ENCODE peak calls at places on chromosomes 13 and 19, in nine cellular contexts. M is heart left ventricle, L is Peyer's patch, F is adrenal gland, E is tibial nerve, S is GM12892, Q is ovary, G is GM12878, K is stomach. T is an unnamed sample.

GRCh38 chr13:43564941-43565340 is 221.8 kb downstream of the ENOX1 start:
- DNase-seq in M (no peak), L (no peak), F (no peak), E (no peak), S (no peak), Q (no peak), G (no peak), K (no peak), T (no peak)

GRCh38 chr19:10096615-10096963 is 5.9 kb downstream of the ANGPTL6 start:
- DNase-seq in M (no peak), L (peak), F (peak), E (no peak), S (no peak), Q (peak), G (no peak), K (no peak), T (no peak)

GRCh38 chr13:43229506-43229905 is 206.1 kb downstream of the DNAJC15 start:
- DNase-seq in M (no peak), L (no peak), F (no peak), E (no peak), S (no peak), Q (no peak), G (no peak), K (no peak), T (no peak)

GRCh38 chr19:34124828-34125227 is 47.5 kb upstream of the LSM14A start:
- DNase-seq in M (no peak), L (no peak), F (no peak), E (no peak), S (no peak), Q (no peak), G (no peak), K (no peak), T (no peak)

GRCh38 chr13:32587774-32588165 is 1.5 kb downstream of the PDS5B start:
- DNase-seq in M (no peak), L (no peak), F (no peak), E (no peak), S (no peak), Q (no peak), G (no peak), K (no peak), T (no peak)

GRCh38 chr13:108597943-108598342 is 31.5 kb upstream of the MYO16 start:
- DNase-seq in M (no peak), L (no peak), F (no peak), E (no peak), S (no peak), Q (no peak), G (no peak), K (no peak), T (no peak)

GRCh38 chr19:40623403-40624239 is 22.5 kb downstream of the LTBP4 start:
- DNase-seq in M (peak), L (peak), F (no peak), E (no peak), S (no peak), Q (no peak), G (no peak), K (no peak), T (peak)

GRCh38 chr19:51141181-51141580 is 920 bp upstream of the SIGLEC7 start:
- DNase-seq in M (no peak), L (no peak), F (no peak), E (no peak), S (no peak), Q (no peak), G (no peak), K (no peak), T (no peak)

GRCh38 chr19:11100064-11100463 is 10.8 kb downstream of the LDLR start:
- DNase-seq in M (no peak), L (no peak), F (no peak), E (no peak), S (no peak), Q (no peak), G (no peak), K (no peak), T (no peak)

GRCh38 chr19:13764821-13765394 is 586 bp downstream of the MRI1 start:
- DNase-seq in M (no peak), L (no peak), F (no peak), E (no peak), S (no peak), Q (peak), G (no peak), K (peak), T (no peak)

GRCh38 chr13:106145997-106146864 is 389.2 kb downstream of the EFNB2 start:
- DNase-seq in M (no peak), L (no peak), F (no peak), E (no peak), S (no peak), Q (no peak), G (no peak), K (no peak), T (no peak)

GRCh38 chr19:8075158-8076086 is 22.9 kb downstream of the CCL25 start:
- DNase-seq in M (no peak), L (no peak), F (no peak), E (no peak), S (no peak), Q (no peak), G (no peak), K (no peak), T (no peak)

GRCh38 chr19:58181902-58182576 is 822 bp upstream of the ZNF274 start:
- DNase-seq in M (no peak), L (no peak), F (peak), E (peak), S (no peak), Q (peak), G (no peak), K (peak), T (peak)

GRCh38 chr19:45440873-45441654 is 17.3 kb upstream of the ERCC1 start:
- DNase-seq in M (no peak), L (no peak), F (no peak), E (no peak), S (no peak), Q (no peak), G (no peak), K (no peak), T (no peak)

GRCh38 chr19:47018923-47019322 is 714 bp upstream of the NPAS1 start:
- DNase-seq in M (no peak), L (no peak), F (no peak), E (no peak), S (no peak), Q (no peak), G (no peak), K (no peak), T (no peak)

GRCh38 chr19:41997121-41997850 is 3.3 kb upstream of the ATP1A3 start:
- DNase-seq in M (no peak), L (no peak), F (peak), E (no peak), S (peak), Q (no peak), G (no peak), K (peak), T (peak)

GRCh38 chr19:511101-511841 is 4.0 kb downstream of the TPGS1 start:
- DNase-seq in M (no peak), L (peak), F (peak), E (no peak), S (no peak), Q (no peak), G (no peak), K (peak), T (no peak)

GRCh38 chr13:110589991-110590390 is 25.4 kb upstream of the NAXD start:
- DNase-seq in M (no peak), L (no peak), F (no peak), E (no peak), S (no peak), Q (no peak), G (no peak), K (no peak), T (no peak)

GRCh38 chr13:20375871-20376270 is 143.8 kb upstream of the GJB6 start:
- DNase-seq in M (no peak), L (no peak), F (no peak), E (no peak), S (no peak), Q (no peak), G (no peak), K (no peak), T (no peak)

GRCh38 chr19:38661166-38661565 is 13.7 kb downstream of the ACTN4 start:
- DNase-seq in M (no peak), L (no peak), F (no peak), E (no peak), S (no peak), Q (no peak), G (no peak), K (no peak), T (no peak)

GRCh38 chr19:10026744-10027143 is 13.5 kb downstream of the RDH8 start:
- DNase-seq in M (no peak), L (no peak), F (no peak), E (no peak), S (no peak), Q (no peak), G (no peak), K (no peak), T (no peak)

GRCh38 chr19:20359933-20360720 is 193.1 kb downstream of the ZNF486 start:
- DNase-seq in M (no peak), L (no peak), F (no peak), E (no peak), S (no peak), Q (no peak), G (no peak), K (no peak), T (no peak)

GRCh38 chr19:3083964-3084363 is 10.2 kb upstream of the GNA11 start:
- DNase-seq in M (no peak), L (no peak), F (no peak), E (no peak), S (no peak), Q (no peak), G (no peak), K (no peak), T (no peak)

GRCh38 chr13:21871919-21872318 is 201.0 kb downstream of the FGF9 start:
- DNase-seq in M (no peak), L (no peak), F (no peak), E (no peak), S (no peak), Q (no peak), G (no peak), K (no peak), T (no peak)

GRCh38 chr13:63636231-63636993 is 2220.8 kb upstream of the PCDH20 start:
- DNase-seq in M (no peak), L (no peak), F (no peak), E (no peak), S (no peak), Q (no peak), G (peak), K (no peak), T (no peak)

GRCh38 chr19:11423804-11424318 is 4.7 kb upstream of the RGL3 start:
- DNase-seq in M (no peak), L (no peak), F (peak), E (no peak), S (no peak), Q (no peak), G (no peak), K (no peak), T (no peak)

GRCh38 chr13:91400094-91400462 is 1.7 kb downstream of the GPC5 start:
- DNase-seq in M (no peak), L (no peak), F (no peak), E (no peak), S (no peak), Q (no peak), G (no peak), K (no peak), T (no peak)

GRCh38 chr13:91401916-91402315 is 3.5 kb downstream of the GPC5 start:
- DNase-seq in M (no peak), L (no peak), F (no peak), E (no peak), S (no peak), Q (no peak), G (no peak), K (no peak), T (no peak)

GRCh38 chr13:91399189-91400093 is 1.0 kb downstream of the GPC5 start:
- DNase-seq in M (peak), L (no peak), F (no peak), E (no peak), S (no peak), Q (no peak), G (no peak), K (no peak), T (no peak)

GRCh38 chr13:91398413-91399188 is at the start of gene GPC5:
- DNase-seq in M (peak), L (peak), F (peak), E (peak), S (peak), Q (peak), G (no peak), K (peak), T (peak)

DNA sequence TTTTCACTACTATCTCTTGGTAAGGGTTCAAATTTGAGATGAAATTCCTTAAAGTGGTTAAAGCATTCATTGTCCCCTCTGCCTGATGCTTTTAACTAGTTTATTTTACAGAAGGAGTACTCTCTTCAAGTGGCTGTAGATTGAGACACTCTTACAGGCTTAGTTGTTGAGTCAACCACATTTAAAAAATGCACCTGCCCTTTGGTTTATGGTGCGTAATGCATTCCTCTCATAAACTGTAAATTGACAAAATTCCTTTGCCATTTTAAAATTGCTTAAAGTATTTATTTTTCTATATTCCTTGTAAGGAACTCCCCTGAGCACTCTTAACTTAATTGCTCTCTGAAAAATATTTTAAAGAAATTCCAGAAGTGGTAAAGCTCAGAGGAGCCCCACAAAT is 826 bp upstream of the GPC5 start:
- DNase-seq in M (no peak), L (no peak), F (no peak), E (no peak), S (no peak), Q (no peak), G (no peak), K (no peak), T (no peak)
- TF ChIP-seq POLR2A in M (no peak), L (no peak), F (no peak), E (no peak), S (no peak), Q (no peak), G (no peak), K (no peak), T (no peak)

DNA sequence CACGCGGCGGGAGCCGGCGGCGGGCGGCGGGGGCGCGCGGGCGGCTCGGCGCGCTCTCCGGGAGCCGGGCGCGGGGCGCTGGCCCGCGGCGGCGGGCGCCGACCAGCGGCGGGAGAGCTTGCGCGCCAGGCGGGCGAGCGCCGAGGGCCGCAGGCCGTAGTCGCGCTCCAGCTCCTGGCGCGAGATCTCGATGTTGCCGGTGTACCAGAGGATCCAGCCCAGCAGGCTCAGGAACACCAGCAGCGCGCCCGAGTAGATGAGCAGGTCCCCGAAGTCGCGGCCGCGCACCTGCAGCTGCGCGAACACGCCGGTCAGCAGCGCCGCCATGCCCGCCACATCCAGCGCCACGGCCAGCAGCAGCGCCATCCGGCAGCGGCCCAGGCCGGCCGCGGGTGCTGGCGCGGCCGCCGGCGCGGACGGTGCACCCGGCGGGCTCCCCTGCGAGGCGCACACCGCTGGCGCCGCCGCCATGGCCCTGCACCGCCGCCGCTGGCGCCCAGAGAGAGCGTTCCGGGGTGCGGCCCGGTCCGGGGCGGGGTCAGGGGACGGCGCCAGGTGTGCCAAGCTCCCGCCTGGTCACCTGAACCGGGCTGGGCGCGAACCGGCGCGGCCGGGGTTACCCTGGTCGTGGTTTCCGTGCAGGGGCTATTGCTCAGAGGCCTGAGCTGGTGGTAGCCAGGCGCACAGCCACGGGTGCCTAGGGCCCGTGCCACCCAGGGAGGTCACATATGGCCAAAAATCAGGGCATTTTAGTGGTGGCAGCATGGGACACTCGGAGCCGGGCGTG is at the start of gene TMEM238:
- DNase-seq in M (peak), L (peak), F (peak), E (no peak), S (peak), Q (peak), G (no peak), K (peak), T (no peak)
- TF ChIP-seq POLR2A in M (no peak), L (peak), F (peak), E (peak), S (peak), Q (no peak), G (peak), K (no peak), T (no peak)

DNA sequence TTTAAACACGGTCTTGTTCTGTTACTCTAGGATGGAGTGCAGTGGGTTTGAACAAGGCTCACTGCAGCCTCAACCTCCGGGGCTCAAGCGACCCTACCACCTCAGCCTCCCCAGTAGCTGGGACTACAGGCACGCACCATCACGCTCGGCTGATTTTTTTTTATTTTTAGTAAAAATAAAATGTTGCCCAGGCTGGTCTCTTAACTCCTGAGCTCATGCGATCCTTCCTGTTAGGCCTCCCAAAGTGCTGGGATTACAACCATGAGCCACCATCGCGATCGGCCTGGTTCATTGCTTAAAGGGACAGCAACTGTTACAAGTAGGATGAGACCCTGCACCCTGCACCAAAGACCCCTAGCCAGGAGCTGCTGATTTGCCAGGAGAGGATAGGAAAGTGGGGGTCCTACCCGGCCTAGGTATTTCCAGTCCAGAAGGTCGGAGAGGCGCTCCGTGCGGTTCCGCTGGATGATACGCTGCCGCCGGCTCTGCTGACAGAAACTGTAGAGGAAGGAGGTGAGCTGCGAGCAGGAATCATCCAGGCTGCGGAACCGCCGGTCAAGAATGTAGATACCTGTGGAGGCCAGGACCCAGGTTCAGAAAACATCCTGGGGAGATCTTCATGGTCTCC is 5.1 kb downstream of the FTL start:
- DNase-seq in M (no peak), L (no peak), F (no peak), E (no peak), S (no peak), Q (peak), G (no peak), K (no peak), T (no peak)
- TF ChIP-seq POLR2A in M (no peak), L (no peak), F (peak), E (no peak), S (no peak), Q (no peak), G (no peak), K (no peak), T (no peak)

GRCh38 chr13:113527272-113527958 is 36.9 kb upstream of the DCUN1D2 start:
- DNase-seq in M (no peak), L (no peak), F (no peak), E (no peak), S (no peak), Q (no peak), G (no peak), K (peak), T (no peak)

GRCh38 chr13:113526466-113527220 is 36.1 kb upstream of the DCUN1D2 start:
- DNase-seq in M (no peak), L (no peak), F (no peak), E (no peak), S (no peak), Q (no peak), G (no peak), K (peak), T (no peak)

GRCh38 chr13:113531041-113531873 is 40.7 kb upstream of the DCUN1D2 start:
- DNase-seq in M (no peak), L (no peak), F (no peak), E (no peak), S (no peak), Q (no peak), G (no peak), K (no peak), T (no peak)

GRCh38 chr13:113528798-113529180 is 38.3 kb upstream of the DCUN1D2 start:
- DNase-seq in M (no peak), L (no peak), F (no peak), E (no peak), S (no peak), Q (no peak), G (no peak), K (no peak), T (no peak)

DNA sequence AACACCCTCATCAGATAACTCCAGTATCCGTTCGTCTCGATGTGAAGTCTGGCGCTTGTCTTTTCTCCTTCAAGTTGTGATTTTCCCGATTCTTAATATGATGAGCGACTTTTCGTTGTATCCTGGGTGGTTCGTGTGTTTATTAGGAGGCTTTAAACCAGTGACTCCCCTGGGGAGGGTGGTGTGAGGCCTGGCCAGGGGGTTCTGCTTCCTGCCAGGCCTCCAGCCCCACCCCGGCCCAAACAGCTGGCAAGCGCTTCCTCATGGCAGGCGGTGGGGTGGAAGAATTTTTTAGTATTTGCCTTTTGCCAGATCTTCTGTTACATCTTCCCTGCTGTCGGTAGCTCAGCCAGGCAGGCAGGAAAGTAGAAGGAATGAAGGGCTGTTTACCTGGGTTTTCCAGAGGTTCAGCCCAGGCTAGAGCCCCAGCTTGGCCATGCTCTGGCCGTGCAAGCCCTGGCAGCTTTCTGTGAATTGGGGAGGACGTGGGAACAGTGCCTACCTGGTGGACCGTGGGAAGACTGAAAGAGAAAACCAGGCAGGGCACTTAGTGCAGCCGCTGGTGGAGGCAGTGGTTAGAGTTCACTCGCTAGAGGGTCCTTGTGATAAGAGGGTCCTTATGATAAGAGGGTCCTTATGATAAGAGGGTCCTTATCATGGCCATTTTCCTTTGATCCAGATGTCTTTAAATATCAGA is 37.7 kb upstream of the DCUN1D2 start:
- DNase-seq in M (no peak), L (no peak), F (no peak), E (no peak), S (no peak), Q (no peak), G (no peak), K (peak), T (no peak)
- TF ChIP-seq POLR2A in M (no peak), L (no peak), F (no peak), E (no peak), S (no peak), Q (no peak), G (no peak), K (no peak), T (no peak)